ENCODE peak calls at places on chromosomes 13 and 19, in six cellular contexts. X, H, P, D, R and W are unnamed samples.

GRCh38 chr13:31000889-31001288 is 68.4 kb downstream of the TEX26 start:
- DNase-seq in H (no peak), R (no peak), D (no peak), X (no peak), P (no peak), W (no peak)

GRCh38 chr19:36008336-36008978 is at the start of gene SYNE4:
- DNase-seq in H (no peak), R (peak; percentile 74), X (no peak), D (peak; percentile 51), P (no peak), W (peak; percentile 84)

GRCh38 chr19:51034704-51035103 is at the start of gene KLK12:
- DNase-seq in X (no peak), R (no peak), D (no peak), H (no peak), P (no peak), W (no peak)

GRCh38 chr19:52734340-52734892 is 428 bp downstream of the ZNF611 start:
- DNase-seq in X (no peak), H (no peak), R (peak; percentile 65), P (no peak), D (peak; percentile 57), W (no peak)

GRCh38 chr13:63307239-63307638 is 1891.6 kb upstream of the PCDH20 start:
- DNase-seq in R (no peak), H (no peak), P (no peak), D (no peak), X (no peak), W (no peak)

GRCh38 chr13:108176685-108177274 is 38.6 kb downstream of the LIG4 start:
- DNase-seq in X (no peak), D (no peak), H (peak; percentile 22), P (peak; percentile 38), R (peak; percentile 65), W (no peak)

GRCh38 chr13:44758595-44759221 is 182.6 kb upstream of the TSC22D1 start:
- DNase-seq in D (no peak), H (peak; percentile 98), P (no peak), X (no peak), R (no peak), W (no peak)

GRCh38 chr19:36072081-36072480 is 17.4 kb downstream of the WDR62 start:
- DNase-seq in R (no peak), P (no peak), H (no peak), D (no peak), X (no peak), W (no peak)

GRCh38 chr13:40969169-40969901 is 49.8 kb downstream of the ELF1 start:
- DNase-seq in X (no peak), D (no peak), P (no peak), R (no peak), H (no peak), W (no peak)

GRCh38 chr13:33483471-33483870 is 197.9 kb upstream of the STARD13 start:
- DNase-seq in D (no peak), R (no peak), X (no peak), P (no peak), H (peak; percentile 28), W (no peak)

GRCh38 chr13:92232880-92233279 is 834.5 kb downstream of the GPC5 start:
- DNase-seq in X (no peak), P (no peak), H (no peak), D (no peak), R (no peak), W (no peak)

DNA sequence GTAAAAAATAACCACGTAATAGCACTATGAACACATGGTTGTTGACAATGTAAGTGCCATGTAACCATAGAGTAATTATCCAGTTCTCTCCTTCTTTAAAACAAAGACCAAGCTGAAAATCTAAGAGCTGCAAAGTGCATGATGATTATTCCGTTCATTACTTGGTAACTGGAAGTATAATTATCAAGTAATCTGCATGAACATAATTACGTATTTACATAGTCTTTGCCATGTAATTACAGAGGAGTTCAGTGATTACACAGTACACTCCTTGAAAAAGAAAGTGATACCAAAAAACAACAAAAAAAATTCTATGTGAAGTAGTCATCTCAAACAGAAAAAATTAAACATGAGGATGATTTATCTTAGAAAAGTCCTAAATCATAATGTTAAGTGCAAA is 288.6 kb downstream of the EFNB2 start:
- DNase-seq in D (no peak), H (no peak), R (no peak), X (no peak), P (no peak), W (no peak)
- H3K4me3 ChIP-seq in D (no peak overlapping the region), H (no peak overlapping the region), R (no peak overlapping the region), X (no peak overlapping the region), P (no peak overlapping the region), W (no peak overlapping the region)

GRCh38 chr19:2507109-2507508 is 31.2 kb downstream of the GADD45B start:
- DNase-seq in P (peak; percentile 62), D (no peak), H (peak; percentile 89), R (peak; percentile 63), X (no peak), W (peak; percentile 55)
- H3K27ac ChIP-seq in P (peak overlapping the region; percentile 43), D (no peak overlapping the region), H (no peak overlapping the region), R (peak overlapping the region; percentile 39), X (peak overlapping the region; percentile 58), W (peak overlapping the region; percentile 80)

DNA sequence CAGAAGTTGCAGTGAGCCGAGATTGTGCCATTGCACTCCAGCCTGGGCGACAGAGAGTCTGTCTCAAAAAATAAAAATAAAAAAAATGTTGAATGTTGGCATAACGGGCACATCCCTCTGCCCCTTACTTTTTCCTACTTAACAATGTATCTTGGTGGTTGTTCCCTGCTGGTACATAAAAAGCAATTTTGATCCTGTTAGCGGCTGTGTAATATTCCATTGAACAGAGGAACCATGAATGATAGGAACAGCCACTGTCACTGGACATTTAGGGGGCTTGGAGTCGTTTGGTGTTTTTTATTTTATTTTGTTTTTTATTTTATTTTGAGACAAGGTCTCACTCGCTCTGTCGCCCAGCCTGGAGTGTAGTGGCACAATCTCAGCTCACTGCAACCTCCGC is 10.4 kb upstream of the NCCRP1 start:
- DNase-seq in D (no peak), P (no peak), H (no peak), R (no peak), X (no peak), W (no peak)
- H3K4me3 ChIP-seq in D (no peak overlapping the region), P (no peak overlapping the region), H (no peak overlapping the region), R (no peak overlapping the region), X (no peak overlapping the region), W (no peak overlapping the region)

GRCh38 chr13:79401259-79402071 is 4.6 kb downstream of the RBM26 start:
- DNase-seq in D (no peak), X (no peak), H (no peak), P (no peak), R (no peak), W (no peak)
- H3K27ac ChIP-seq in D (no peak overlapping the region), X (peak overlapping the region; percentile 66), H (no peak overlapping the region), P (no peak overlapping the region), R (no peak overlapping the region), W (peak overlapping the region; percentile 0)

GRCh38 chr19:48333467-48334384 is 8.4 kb downstream of the EMP3 start:
- DNase-seq in D (peak; percentile 87), R (peak; percentile 93), H (peak; percentile 91), P (peak; percentile 93), X (peak; percentile 91), W (peak; percentile 87)
- H3K4me3 ChIP-seq in D (peak overlapping the region; percentile 33), R (peak overlapping the region; percentile 52), H (peak overlapping the region; percentile 39), P (peak overlapping the region; percentile 95), X (peak overlapping the region; percentile 64), W (peak overlapping the region; percentile 36)